ENCODE peak calls at places on chromosomes 7 and 10, in four cellular contexts. One of them, this sample, is unnamed.

GRCh38 chr7:154757756-154758155 is 245.2 kb downstream of the PAXIP1 start:
- DNase-seq in activated CD4-positive, alpha-beta T cell treated with anti-CD3 and anti-CD28 coated beads, Interleukin-2, amount 10 ng/mL, durations not matched to agents 7 days and 5 days: no peak
- DNase-seq in stimulated activated CD4-positive, alpha-beta T cell treated with anti-CD3 and anti-CD28 coated beads, Interleukin-2, amount 100 ng/mL, for 24 hours: no peak
- DNase-seq in activated T-cell treated with anti-CD3 and anti-CD28 coated beads for 24 hours: no peak
- DNase-seq in this sample: no peak

GRCh38 chr10:11437391-11438241 is 173.8 kb downstream of the USP6NL start:
- DNase-seq in activated CD4-positive, alpha-beta T cell treated with anti-CD3 and anti-CD28 coated beads, Interleukin-2, amount 10 ng/mL, durations not matched to agents 7 days and 5 days: no peak
- DNase-seq in stimulated activated CD4-positive, alpha-beta T cell treated with anti-CD3 and anti-CD28 coated beads, Interleukin-2, amount 100 ng/mL, for 24 hours: no peak
- DNase-seq in activated T-cell treated with anti-CD3 and anti-CD28 coated beads for 24 hours: no peak
- DNase-seq in this sample: no peak

GRCh38 chr10:33134011-33134751 is 176.2 kb upstream of the ITGB1 start:
- DNase-seq in activated CD4-positive, alpha-beta T cell treated with anti-CD3 and anti-CD28 coated beads, Interleukin-2, amount 10 ng/mL, durations not matched to agents 7 days and 5 days: peak; percentile 69
- DNase-seq in stimulated activated CD4-positive, alpha-beta T cell treated with anti-CD3 and anti-CD28 coated beads, Interleukin-2, amount 100 ng/mL, for 24 hours: peak; percentile 73
- DNase-seq in activated T-cell treated with anti-CD3 and anti-CD28 coated beads for 24 hours: peak; percentile 77
- DNase-seq in this sample: peak; percentile 85

GRCh38 chr10:1044964-1045363 is 4.0 kb downstream of the IDI1 start:
- DNase-seq in activated CD4-positive, alpha-beta T cell treated with anti-CD3 and anti-CD28 coated beads, Interleukin-2, amount 10 ng/mL, durations not matched to agents 7 days and 5 days: no peak
- DNase-seq in stimulated activated CD4-positive, alpha-beta T cell treated with anti-CD3 and anti-CD28 coated beads, Interleukin-2, amount 100 ng/mL, for 24 hours: no peak
- DNase-seq in activated T-cell treated with anti-CD3 and anti-CD28 coated beads for 24 hours: no peak
- DNase-seq in this sample: peak; percentile 40

GRCh38 chr10:119378737-119379067 is 163.8 kb downstream of the RGS10 start:
- DNase-seq in activated CD4-positive, alpha-beta T cell treated with anti-CD3 and anti-CD28 coated beads, Interleukin-2, amount 10 ng/mL, durations not matched to agents 7 days and 5 days: no peak
- DNase-seq in stimulated activated CD4-positive, alpha-beta T cell treated with anti-CD3 and anti-CD28 coated beads, Interleukin-2, amount 100 ng/mL, for 24 hours: no peak
- DNase-seq in activated T-cell treated with anti-CD3 and anti-CD28 coated beads for 24 hours: no peak
- DNase-seq in this sample: no peak

GRCh38 chr7:37400022-37400421 is 48.6 kb downstream of the ELMO1 start:
- DNase-seq in activated CD4-positive, alpha-beta T cell treated with anti-CD3 and anti-CD28 coated beads, Interleukin-2, amount 10 ng/mL, durations not matched to agents 7 days and 5 days: no peak
- DNase-seq in stimulated activated CD4-positive, alpha-beta T cell treated with anti-CD3 and anti-CD28 coated beads, Interleukin-2, amount 100 ng/mL, for 24 hours: no peak
- DNase-seq in activated T-cell treated with anti-CD3 and anti-CD28 coated beads for 24 hours: no peak
- DNase-seq in this sample: no peak

GRCh38 chr7:112143567-112143966 is 62.6 kb downstream of the DOCK4 start:
- DNase-seq in activated CD4-positive, alpha-beta T cell treated with anti-CD3 and anti-CD28 coated beads, Interleukin-2, amount 10 ng/mL, durations not matched to agents 7 days and 5 days: no peak
- DNase-seq in stimulated activated CD4-positive, alpha-beta T cell treated with anti-CD3 and anti-CD28 coated beads, Interleukin-2, amount 100 ng/mL, for 24 hours: no peak
- DNase-seq in activated T-cell treated with anti-CD3 and anti-CD28 coated beads for 24 hours: no peak
- DNase-seq in this sample: peak; percentile 57

GRCh38 chr7:95411036-95411435 is 14.9 kb upstream of the PON3 start:
- DNase-seq in activated CD4-positive, alpha-beta T cell treated with anti-CD3 and anti-CD28 coated beads, Interleukin-2, amount 10 ng/mL, durations not matched to agents 7 days and 5 days: no peak
- DNase-seq in stimulated activated CD4-positive, alpha-beta T cell treated with anti-CD3 and anti-CD28 coated beads, Interleukin-2, amount 100 ng/mL, for 24 hours: no peak
- DNase-seq in activated T-cell treated with anti-CD3 and anti-CD28 coated beads for 24 hours: no peak
- DNase-seq in this sample: peak; percentile 45

GRCh38 chr7:134660961-134661376 is 14.3 kb downstream of the BPGM start:
- DNase-seq in activated CD4-positive, alpha-beta T cell treated with anti-CD3 and anti-CD28 coated beads, Interleukin-2, amount 10 ng/mL, durations not matched to agents 7 days and 5 days: no peak
- DNase-seq in stimulated activated CD4-positive, alpha-beta T cell treated with anti-CD3 and anti-CD28 coated beads, Interleukin-2, amount 100 ng/mL, for 24 hours: no peak
- DNase-seq in activated T-cell treated with anti-CD3 and anti-CD28 coated beads for 24 hours: no peak
- DNase-seq in this sample: peak; percentile 77

GRCh38 chr10:85786401-85786899 is 580.1 kb downstream of the GRID1 start:
- DNase-seq in activated CD4-positive, alpha-beta T cell treated with anti-CD3 and anti-CD28 coated beads, Interleukin-2, amount 10 ng/mL, durations not matched to agents 7 days and 5 days: no peak
- DNase-seq in stimulated activated CD4-positive, alpha-beta T cell treated with anti-CD3 and anti-CD28 coated beads, Interleukin-2, amount 100 ng/mL, for 24 hours: no peak
- DNase-seq in activated T-cell treated with anti-CD3 and anti-CD28 coated beads for 24 hours: no peak
- DNase-seq in this sample: no peak

GRCh38 chr7:16586081-16586874 is 59.3 kb downstream of the ANKMY2 start:
- DNase-seq in activated CD4-positive, alpha-beta T cell treated with anti-CD3 and anti-CD28 coated beads, Interleukin-2, amount 10 ng/mL, durations not matched to agents 7 days and 5 days: no peak
- DNase-seq in stimulated activated CD4-positive, alpha-beta T cell treated with anti-CD3 and anti-CD28 coated beads, Interleukin-2, amount 100 ng/mL, for 24 hours: no peak
- DNase-seq in activated T-cell treated with anti-CD3 and anti-CD28 coated beads for 24 hours: no peak
- DNase-seq in this sample: no peak

GRCh38 chr7:77464589-77464988 is 48.4 kb upstream of the GSAP start:
- DNase-seq in activated CD4-positive, alpha-beta T cell treated with anti-CD3 and anti-CD28 coated beads, Interleukin-2, amount 10 ng/mL, durations not matched to agents 7 days and 5 days: no peak
- DNase-seq in stimulated activated CD4-positive, alpha-beta T cell treated with anti-CD3 and anti-CD28 coated beads, Interleukin-2, amount 100 ng/mL, for 24 hours: no peak
- DNase-seq in activated T-cell treated with anti-CD3 and anti-CD28 coated beads for 24 hours: no peak
- DNase-seq in this sample: no peak

GRCh38 chr7:102008535-102009262 is 191.3 kb downstream of the CUX1 start:
- DNase-seq in activated CD4-positive, alpha-beta T cell treated with anti-CD3 and anti-CD28 coated beads, Interleukin-2, amount 10 ng/mL, durations not matched to agents 7 days and 5 days: no peak
- DNase-seq in stimulated activated CD4-positive, alpha-beta T cell treated with anti-CD3 and anti-CD28 coated beads, Interleukin-2, amount 100 ng/mL, for 24 hours: no peak
- DNase-seq in activated T-cell treated with anti-CD3 and anti-CD28 coated beads for 24 hours: no peak
- DNase-seq in this sample: no peak

GRCh38 chr10:112022196-112022595 is 161.4 kb downstream of the GPAM start:
- DNase-seq in activated CD4-positive, alpha-beta T cell treated with anti-CD3 and anti-CD28 coated beads, Interleukin-2, amount 10 ng/mL, durations not matched to agents 7 days and 5 days: no peak
- DNase-seq in stimulated activated CD4-positive, alpha-beta T cell treated with anti-CD3 and anti-CD28 coated beads, Interleukin-2, amount 100 ng/mL, for 24 hours: no peak
- DNase-seq in activated T-cell treated with anti-CD3 and anti-CD28 coated beads for 24 hours: no peak
- DNase-seq in this sample: no peak

GRCh38 chr10:26407406-26407969 is 30.7 kb upstream of the APBB1IP start:
- DNase-seq in activated CD4-positive, alpha-beta T cell treated with anti-CD3 and anti-CD28 coated beads, Interleukin-2, amount 10 ng/mL, durations not matched to agents 7 days and 5 days: no peak
- DNase-seq in stimulated activated CD4-positive, alpha-beta T cell treated with anti-CD3 and anti-CD28 coated beads, Interleukin-2, amount 100 ng/mL, for 24 hours: no peak
- DNase-seq in activated T-cell treated with anti-CD3 and anti-CD28 coated beads for 24 hours: no peak
- DNase-seq in this sample: peak; percentile 70

GRCh38 chr10:124647421-124648130 is 96.6 kb downstream of the FAM53B start:
- DNase-seq in activated CD4-positive, alpha-beta T cell treated with anti-CD3 and anti-CD28 coated beads, Interleukin-2, amount 10 ng/mL, durations not matched to agents 7 days and 5 days: peak; percentile 83
- DNase-seq in stimulated activated CD4-positive, alpha-beta T cell treated with anti-CD3 and anti-CD28 coated beads, Interleukin-2, amount 100 ng/mL, for 24 hours: peak; percentile 68
- DNase-seq in activated T-cell treated with anti-CD3 and anti-CD28 coated beads for 24 hours: peak; percentile 42
- DNase-seq in this sample: peak; percentile 45

GRCh38 chr7:22138106-22138505 is 192.4 kb upstream of the CDCA7L start:
- DNase-seq in activated CD4-positive, alpha-beta T cell treated with anti-CD3 and anti-CD28 coated beads, Interleukin-2, amount 10 ng/mL, durations not matched to agents 7 days and 5 days: no peak
- DNase-seq in stimulated activated CD4-positive, alpha-beta T cell treated with anti-CD3 and anti-CD28 coated beads, Interleukin-2, amount 100 ng/mL, for 24 hours: no peak
- DNase-seq in activated T-cell treated with anti-CD3 and anti-CD28 coated beads for 24 hours: no peak
- DNase-seq in this sample: no peak

GRCh38 chr10:127840884-127841283 is 51.9 kb downstream of the CLRN3 start:
- DNase-seq in activated CD4-positive, alpha-beta T cell treated with anti-CD3 and anti-CD28 coated beads, Interleukin-2, amount 10 ng/mL, durations not matched to agents 7 days and 5 days: no peak
- DNase-seq in stimulated activated CD4-positive, alpha-beta T cell treated with anti-CD3 and anti-CD28 coated beads, Interleukin-2, amount 100 ng/mL, for 24 hours: no peak
- DNase-seq in activated T-cell treated with anti-CD3 and anti-CD28 coated beads for 24 hours: no peak
- DNase-seq in this sample: no peak

GRCh38 chr10:98649170-98649569 is 202.4 kb upstream of the HPS1 start:
- DNase-seq in activated CD4-positive, alpha-beta T cell treated with anti-CD3 and anti-CD28 coated beads, Interleukin-2, amount 10 ng/mL, durations not matched to agents 7 days and 5 days: no peak
- DNase-seq in stimulated activated CD4-positive, alpha-beta T cell treated with anti-CD3 and anti-CD28 coated beads, Interleukin-2, amount 100 ng/mL, for 24 hours: no peak
- DNase-seq in activated T-cell treated with anti-CD3 and anti-CD28 coated beads for 24 hours: no peak
- DNase-seq in this sample: no peak

GRCh38 chr7:129825554-129826267 is 127.0 kb downstream of the UBE2H start:
- DNase-seq in activated CD4-positive, alpha-beta T cell treated with anti-CD3 and anti-CD28 coated beads, Interleukin-2, amount 10 ng/mL, durations not matched to agents 7 days and 5 days: peak; percentile 87
- DNase-seq in stimulated activated CD4-positive, alpha-beta T cell treated with anti-CD3 and anti-CD28 coated beads, Interleukin-2, amount 100 ng/mL, for 24 hours: peak; percentile 96
- DNase-seq in activated T-cell treated with anti-CD3 and anti-CD28 coated beads for 24 hours: peak; percentile 84
- DNase-seq in this sample: peak; percentile 71

GRCh38 chr7:81462672-81463071 is 307.2 kb downstream of the HGF start:
- DNase-seq in activated CD4-positive, alpha-beta T cell treated with anti-CD3 and anti-CD28 coated beads, Interleukin-2, amount 10 ng/mL, durations not matched to agents 7 days and 5 days: no peak
- DNase-seq in stimulated activated CD4-positive, alpha-beta T cell treated with anti-CD3 and anti-CD28 coated beads, Interleukin-2, amount 100 ng/mL, for 24 hours: no peak
- DNase-seq in activated T-cell treated with anti-CD3 and anti-CD28 coated beads for 24 hours: no peak
- DNase-seq in this sample: peak; percentile 75